ENCODE peak calls at places on chromosomes 2 and 18, in eight cellular contexts. W is GM06990; O is nephron progenitor cell; Y is CD8-positive, alpha-beta T cell; G is tibial nerve; C is AG10803; K is retinal pigment epithelial cell; V is AG09319. Z is an unnamed sample.

GRCh38 chr2:126614529-126615279 is 41.3 kb upstream of the GYPC start:
- DNase-seq in C (peak; percentile 82), W (no peak), G (no peak), Y (no peak), K (no peak), V (no peak), O (no peak), Z (no peak)

GRCh38 chr18:12011962-12012549 is 30.7 kb downstream of the IMPA2 start:
- DNase-seq in G (no peak), V (no peak), W (no peak), O (no peak), C (no peak), Y (no peak), K (no peak), Z (no peak)

GRCh38 chr2:222982010-222982908 is 69.7 kb upstream of the KCNE4 start:
- DNase-seq in O (peak; percentile 16), K (peak; percentile 76), G (peak; percentile 17), V (peak; percentile 85), Y (no peak), W (no peak), C (peak; percentile 94), Z (no peak)

GRCh38 chr2:187215576-187216240 is 232.3 kb downstream of the CALCRL start:
- DNase-seq in V (no peak), C (peak; percentile 43), O (no peak), G (no peak), K (no peak), Y (no peak), W (no peak), Z (no peak)

GRCh38 chr2:204743368-204743960 is 198.2 kb downstream of the PARD3B start:
- DNase-seq in K (no peak), O (no peak), W (no peak), Y (no peak), C (no peak), G (no peak), V (no peak), Z (no peak)

GRCh38 chr2:228613133-228613532 is 431.6 kb upstream of the SPHKAP start:
- DNase-seq in Y (no peak), C (peak; percentile 75), O (no peak), W (peak; percentile 22), G (no peak), K (peak; percentile 96), V (peak; percentile 48), Z (no peak)

GRCh38 chr2:171434671-171434980 is 600 bp downstream of the DCAF17 start:
- DNase-seq in C (no peak), O (no peak), W (no peak), G (peak; percentile 21), V (no peak), Y (no peak), K (no peak), Z (no peak)

GRCh38 chr2:96899084-96899735 is 29.3 kb upstream of the SEMA4C start:
- DNase-seq in V (no peak), G (no peak), W (no peak), K (no peak), O (no peak), C (no peak), Y (no peak), Z (no peak)

GRCh38 chr18:77113361-77114069 is 19.1 kb downstream of the MBP start:
- DNase-seq in V (no peak), O (no peak), G (no peak), W (no peak), C (no peak), K (no peak), Y (no peak), Z (no peak)

GRCh38 chr2:184004289-184004944 is 593.9 kb upstream of the ZNF804A start:
- DNase-seq in V (no peak), O (no peak), G (no peak), W (peak; percentile 16), K (no peak), Y (no peak), C (no peak), Z (no peak)

GRCh38 chr2:230732914-230733401 is 20.3 kb downstream of the CAB39 start:
- DNase-seq in C (no peak), V (no peak), Y (no peak), G (no peak), K (no peak), O (no peak), W (no peak), Z (no peak)

GRCh38 chr2:74333175-74333574 is 10.0 kb downstream of the SLC4A5 start:
- DNase-seq in V (peak; percentile 2), O (peak; percentile 18), C (peak; percentile 40), Y (no peak), K (no peak), W (no peak), G (no peak), Z (no peak)

GRCh38 chr2:217822296-217823252 is 180.2 kb downstream of the TNS1 start:
- DNase-seq in O (no peak), K (peak; percentile 86), W (no peak), Y (no peak), C (peak; percentile 47), V (no peak), G (no peak), Z (no peak)

GRCh38 chr2:43707255-43707654 is 31.0 kb upstream of the C1GALT1C1L start:
- DNase-seq in C (peak; percentile 68), Y (no peak), V (peak; percentile 24), K (peak; percentile 7), W (no peak), O (no peak), G (no peak), Z (no peak)

GRCh38 chr2:31420936-31421335 is 6.4 kb upstream of the XDH start:
- DNase-seq in G (no peak), C (peak; percentile 40), W (no peak), V (no peak), K (no peak), O (no peak), Y (no peak), Z (no peak)

GRCh38 chr2:65834062-65834461 is 401.7 kb upstream of the SPRED2 start:
- DNase-seq in G (no peak), O (no peak), V (no peak), K (no peak), C (no peak), Y (no peak), W (no peak), Z (no peak)

GRCh38 chr2:31189141-31189540 is 28.2 kb downstream of the CAPN14 start:
- DNase-seq in V (no peak), W (no peak), Y (no peak), G (no peak), O (no peak), C (no peak), K (no peak), Z (no peak)

GRCh38 chr18:58567453-58568196 is 61.3 kb downstream of the ALPK2 start:
- DNase-seq in C (peak; percentile 97), Y (no peak), K (peak; percentile 99), V (peak; percentile 93), G (no peak), O (no peak), W (no peak), Z (no peak)

GRCh38 chr18:58572181-58572580 is 56.7 kb downstream of the ALPK2 start:
- DNase-seq in V (peak; percentile 94), Y (no peak), C (peak; percentile 99), G (no peak), K (no peak), W (no peak), O (no peak), Z (no peak)

GRCh38 chr18:58570360-58571064 is 58.4 kb downstream of the ALPK2 start:
- DNase-seq in G (no peak), W (no peak), C (peak; percentile 32), Y (no peak), V (no peak), O (no peak), K (peak; percentile 71), Z (no peak)

GRCh38 chr18:58572680-58573079 is 56.2 kb downstream of the ALPK2 start:
- DNase-seq in V (no peak), C (no peak), W (no peak), O (no peak), K (no peak), Y (no peak), G (no peak), Z (no peak)

DNA sequence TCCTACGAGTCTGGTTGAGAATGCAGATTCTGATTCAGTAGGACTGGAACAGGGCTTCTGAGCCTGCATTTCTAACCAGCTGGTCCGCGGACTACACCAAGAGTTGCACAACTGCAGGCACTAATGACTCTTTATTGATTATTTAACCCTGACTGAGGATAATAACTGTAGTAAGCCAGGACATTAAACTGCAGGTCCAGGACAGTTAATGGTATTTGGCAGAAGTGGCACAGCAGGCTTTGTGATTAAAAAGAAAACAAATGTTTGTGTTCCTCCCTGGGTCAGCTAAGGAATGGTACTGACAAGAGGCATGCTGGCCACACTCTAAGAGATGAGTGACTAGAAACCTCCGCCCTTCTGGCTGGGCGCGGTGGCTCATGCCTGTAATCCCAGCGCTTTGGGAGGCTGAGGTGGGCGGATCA is 59.4 kb downstream of the ALPK2 start:
- DNase-seq in V (no peak), W (no peak), O (no peak), K (no peak), C (peak; percentile 62), G (no peak), Y (no peak), Z (no peak)
- TF ChIP-seq CTCF in V (no peak), W (no peak), O (no peak), K (no peak), C (no peak), G (no peak), Y (no peak), Z (no peak)

GRCh38 chr2:12202702-12203101 is 456.3 kb downstream of the LPIN1 start:
- DNase-seq in C (peak; percentile 35), G (no peak), V (no peak), K (no peak), W (no peak), Y (no peak), O (no peak), Z (no peak)
- TF ChIP-seq CTCF in C (no peak), G (no peak), V (no peak), K (no peak), W (no peak), Y (no peak), O (no peak), Z (no peak)

DNA sequence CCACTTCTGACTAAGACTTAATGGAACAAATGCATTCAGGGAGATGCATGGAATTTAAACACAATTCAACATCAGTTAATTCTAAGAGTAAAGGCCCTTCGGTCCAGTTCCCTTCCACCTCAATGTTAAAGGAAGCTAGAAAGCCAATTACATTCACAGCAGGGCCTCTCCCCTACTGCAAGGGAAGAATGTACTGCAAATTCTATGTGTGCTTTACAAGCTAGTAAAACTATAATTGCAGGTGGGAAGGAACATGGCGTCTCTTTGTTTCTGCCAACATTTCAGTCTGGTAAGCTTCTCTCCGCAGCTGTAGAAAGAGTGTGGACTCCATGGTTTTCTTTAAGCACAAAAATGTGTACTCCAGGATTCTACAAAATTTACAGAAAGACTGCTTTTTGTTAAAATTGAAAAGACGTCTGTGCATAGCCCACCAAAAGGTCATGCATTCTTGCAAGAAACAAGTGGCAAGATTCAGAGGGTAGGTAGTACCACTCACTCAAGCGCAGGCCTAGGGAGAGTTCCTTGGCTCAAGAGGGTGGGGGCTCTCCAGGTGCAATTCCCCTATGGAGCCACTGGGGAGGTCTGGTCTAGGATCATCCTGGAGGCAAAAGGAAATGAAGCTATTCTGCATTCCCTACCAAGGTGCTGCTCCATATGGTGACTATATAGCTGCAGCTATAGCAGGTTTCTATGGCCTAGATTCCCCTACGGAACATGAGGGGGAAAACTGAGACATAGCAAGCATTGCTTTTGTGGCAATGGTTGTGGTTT is 127.0 kb upstream of the FZD5 start:
- DNase-seq in O (no peak), G (no peak), W (no peak), K (no peak), C (no peak), V (no peak), Y (no peak), Z (no peak)
- TF ChIP-seq CTCF in O (no peak), G (no peak), W (no peak), K (peak; percentile 34), C (peak; percentile 18), V (no peak), Y (no peak), Z (peak; percentile 41)

GRCh38 chr18:49285627-49286026 is 174.8 kb downstream of the DYM start:
- DNase-seq in Y (no peak), K (no peak), O (no peak), C (no peak), G (no peak), W (no peak), V (no peak), Z (no peak)
- TF ChIP-seq CTCF in Y (no peak), K (no peak), O (no peak), C (no peak), G (no peak), W (no peak), V (no peak), Z (no peak)